ENCODE peak calls at places on chromosomes 2 and 18, in seven cellular contexts. V is COR-L47, R is HepG2, F is WTC11, Q is activated T-cell treated with anti-CD3 and anti-CD28 coated beads for 1 hour, H is cardiac fibroblast, N is transverse colon. J is an unnamed sample.
A peak's percentile ranks its signal among the peaks of the same experiment; 100 is the strongest.

GRCh38 chr2:200479617-200480292 is 30.1 kb downstream of the KCTD18 start:
- DNase-seq in Q (no peak), N (no peak), H (peak; percentile 85), F (no peak), V (no peak), R (peak; percentile 75), J (peak; percentile 18)

GRCh38 chr2:20571644-20572215 is 79.2 kb downstream of the HS1BP3 start:
- DNase-seq in V (no peak), R (no peak), F (no peak), Q (no peak), N (no peak), H (peak; percentile 56), J (no peak)

GRCh38 chr18:50127516-50128229 is 67.3 kb downstream of the MYO5B start:
- DNase-seq in F (no peak), V (no peak), Q (no peak), N (no peak), R (no peak), H (no peak), J (no peak)

GRCh38 chr2:150759531-150759930 is 272.1 kb upstream of the RND3 start:
- DNase-seq in H (no peak), Q (no peak), R (no peak), N (no peak), V (no peak), F (no peak), J (no peak)

GRCh38 chr2:175373001-175373727 is 191.7 kb upstream of the ATP5MC3 start:
- DNase-seq in N (no peak), H (peak; percentile 27), F (no peak), Q (no peak), R (peak; percentile 31), V (no peak), J (peak; percentile 4)

GRCh38 chr2:128278979-128279378 is 39.7 kb downstream of the HS6ST1 start:
- DNase-seq in R (no peak), Q (no peak), V (no peak), F (peak; percentile 9), N (peak; percentile 6), H (no peak), J (no peak)

GRCh38 chr18:79611040-79611681 is 68.4 kb upstream of the CTDP1 start:
- DNase-seq in H (peak; percentile 90), V (peak; percentile 18), Q (no peak), R (no peak), F (peak; percentile 40), N (no peak), J (no peak)

GRCh38 chr2:213067888-213068287 is 83.5 kb downstream of the IKZF2 start:
- DNase-seq in H (peak; percentile 43), F (no peak), V (no peak), Q (no peak), R (no peak), N (no peak), J (no peak)

GRCh38 chr2:30362468-30363081 is 84.5 kb upstream of the LCLAT1 start:
- DNase-seq in R (no peak), N (no peak), H (peak; percentile 66), Q (no peak), V (no peak), F (no peak), J (no peak)

GRCh38 chr2:63124209-63124608 is 73.6 kb downstream of the OTX1 start:
- DNase-seq in F (no peak), H (no peak), Q (no peak), R (no peak), N (no peak), V (no peak), J (no peak)

GRCh38 chr2:108612514-108613183 is 78.4 kb downstream of the LIMS1 start:
- DNase-seq in H (no peak), V (no peak), Q (peak; percentile 18), N (peak; percentile 63), F (no peak), R (no peak), J (no peak)

GRCh38 chr18:45014047-45014501 is 333.4 kb downstream of the SETBP1 start:
- DNase-seq in Q (no peak), V (no peak), N (no peak), H (peak; percentile 88), F (peak; percentile 57), R (no peak), J (peak; percentile 82)

GRCh38 chr18:34592961-34593382 is 117.1 kb upstream of the DTNA start:
- DNase-seq in V (no peak), Q (no peak), H (peak; percentile 56), F (peak; percentile 43), R (no peak), N (peak; percentile 19), J (peak; percentile 59)

GRCh38 chr2:217902281-217903141 is 100.3 kb downstream of the TNS1 start:
- DNase-seq in H (peak; percentile 92), F (no peak), V (no peak), R (peak; percentile 100), Q (no peak), N (peak; percentile 72), J (no peak)

GRCh38 chr2:82790277-82791021 is 1668.6 kb downstream of the SUCLG1 start:
- DNase-seq in Q (no peak), F (no peak), H (peak; percentile 64), N (no peak), R (peak; percentile 7), V (no peak), J (no peak)

GRCh38 chr2:160411167-160411566 is 82.4 kb downstream of the RBMS1 start:
- DNase-seq in N (no peak), H (peak; percentile 74), R (no peak), Q (no peak), F (no peak), V (no peak), J (no peak)

GRCh38 chr2:217631091-217631490 is 371.7 kb downstream of the TNS1 start:
- DNase-seq in R (no peak), N (no peak), Q (no peak), H (no peak), V (no peak), F (no peak), J (no peak)

GRCh38 chr2:188364033-188364432 is 72.4 kb downstream of the GULP1 start:
- DNase-seq in F (no peak), V (no peak), R (no peak), N (no peak), Q (no peak), H (no peak), J (no peak)

GRCh38 chr18:37409870-37410269 is 155.7 kb downstream of the CELF4 start:
- DNase-seq in N (no peak), R (no peak), H (no peak), V (peak; percentile 49), F (peak; percentile 47), Q (no peak), J (no peak)

GRCh38 chr18:3451989-3452749 is 2.2 kb downstream of the TGIF1 start:
- DNase-seq in Q (peak; percentile 18), F (peak; percentile 44), R (no peak), N (peak; percentile 78), H (peak; percentile 74), V (peak; percentile 18), J (no peak)

GRCh38 chr2:37388074-37388473 is 43.6 kb downstream of the QPCT start:
- DNase-seq in N (no peak), Q (no peak), F (no peak), V (no peak), R (no peak), H (peak; percentile 98), J (no peak)

GRCh38 chr18:80157708-80158343 is 48.8 kb downstream of the ADNP2 start:
- DNase-seq in V (peak; percentile 66), N (peak; percentile 81), H (peak; percentile 85), F (peak; percentile 79), Q (peak; percentile 71), R (peak; percentile 57), J (peak; percentile 76)

GRCh38 chr2:234853739-234854138 is 98.1 kb upstream of the SH3BP4 start:
- DNase-seq in R (no peak), N (no peak), Q (no peak), V (no peak), H (peak; percentile 23), F (no peak), J (no peak)

GRCh38 chr2:175205523-175205922 is 24.0 kb upstream of the ATP5MC3 start:
- DNase-seq in F (no peak), N (no peak), Q (no peak), R (no peak), V (no peak), H (peak; percentile 48), J (no peak)

J was measured in astrocyte of the cerebellum.